ENCODE peak calls at places on chromosomes 16 and 17, in ten cellular contexts. P is H9, X is foreskin fibroblast, Z is OCI-LY7, B is glutamatergic neuron, R is A549, D is MM.1S, F is transverse colon, O is cardiac fibroblast, H is left ventricle myocardium inferior. T is an unnamed sample.

GRCh38 chr17:38864636-38865398 is 5.0 kb upstream of the LASP1 start:
- DNase-seq in P (peak), X (no peak), Z (no peak), B (no peak), R (peak), D (no peak), F (no peak), O (peak), H (no peak), T (no peak)

GRCh38 chr17:41775394-41776226 is 10.9 kb downstream of the JUP start:
- DNase-seq in P (peak), X (no peak), Z (no peak), B (no peak), R (peak), D (no peak), F (peak), O (peak), H (peak), T (no peak)

GRCh38 chr16:87132361-87133014 is 184.7 kb downstream of the C16orf95 start:
- DNase-seq in P (no peak), X (peak), Z (no peak), B (no peak), R (no peak), D (no peak), F (no peak), O (peak), H (peak), T (no peak)

GRCh38 chr17:49146620-49147306 is 14.2 kb downstream of the B4GALNT2 start:
- DNase-seq in P (no peak), X (peak), Z (no peak), B (no peak), R (peak), D (no peak), F (no peak), O (peak), H (no peak), T (no peak)

GRCh38 chr16:74738134-74738541 is 36.5 kb downstream of the FA2H start:
- DNase-seq in P (no peak), X (no peak), Z (no peak), B (no peak), R (peak), D (no peak), F (peak), O (peak), H (no peak), T (no peak)

GRCh38 chr16:11089504-11090124 is 145.2 kb downstream of the CLEC16A start:
- DNase-seq in P (no peak), X (no peak), Z (no peak), B (no peak), R (no peak), D (no peak), F (peak), O (no peak), H (no peak), T (no peak)

GRCh38 chr16:2776500-2777139 is 460 bp downstream of the ELOB start:
- DNase-seq in P (no peak), X (no peak), Z (peak), B (peak), R (no peak), D (peak), F (no peak), O (no peak), H (no peak), T (no peak)

GRCh38 chr16:15988268-15989013 is 39.0 kb downstream of the ABCC1 start:
- DNase-seq in P (no peak), X (no peak), Z (no peak), B (no peak), R (no peak), D (no peak), F (no peak), O (no peak), H (no peak), T (no peak)

GRCh38 chr17:27423651-27424050 is 32.6 kb upstream of the KSR1 start:
- DNase-seq in P (no peak), X (no peak), Z (peak), B (no peak), R (no peak), D (peak), F (no peak), O (peak), H (no peak), T (no peak)

GRCh38 chr17:17448076-17448475 is 28.7 kb upstream of the MED9 start:
- DNase-seq in P (no peak), X (no peak), Z (no peak), B (no peak), R (no peak), D (no peak), F (no peak), O (no peak), H (no peak), T (no peak)

GRCh38 chr17:76307966-76308338 is at the start of gene QRICH2:
- DNase-seq in P (peak), X (no peak), Z (no peak), B (no peak), R (no peak), D (no peak), F (no peak), O (no peak), H (no peak), T (no peak)

GRCh38 chr17:41118721-41119120 is 548 bp upstream of the KRTAP4-11 start:
- DNase-seq in P (no peak), X (no peak), Z (no peak), B (no peak), R (no peak), D (no peak), F (no peak), O (no peak), H (no peak), T (no peak)

GRCh38 chr17:19718613-19719364 is 2.4 kb upstream of the SLC47A2 start:
- DNase-seq in P (peak), X (no peak), Z (no peak), B (no peak), R (peak), D (peak), F (no peak), O (no peak), H (no peak), T (no peak)

GRCh38 chr17:73980517-73980916 is 223.0 kb upstream of the RPL38 start:
- DNase-seq in P (no peak), X (no peak), Z (no peak), B (no peak), R (no peak), D (no peak), F (no peak), O (no peak), H (no peak), T (no peak)

GRCh38 chr16:88681084-88681680 is 5.1 kb downstream of the SNAI3 start:
- DNase-seq in P (peak), X (no peak), Z (peak), B (no peak), R (peak), D (peak), F (peak), O (no peak), H (no peak), T (no peak)

GRCh38 chr17:63918305-63918704 is 334 bp downstream of the GH1 start:
- DNase-seq in P (peak), X (no peak), Z (no peak), B (no peak), R (peak), D (no peak), F (no peak), O (no peak), H (no peak), T (no peak)
- TF ChIP-seq CTCF in P (peak), X (no peak), Z (no peak), B (no peak), R (no peak), D (no peak), F (no peak), O (peak), H (no peak), T (no peak)

GRCh38 chr16:64089697-64090096 is 1032.2 kb downstream of the CDH11 start:
- DNase-seq in P (peak), X (no peak), Z (peak), B (no peak), R (peak), D (peak), F (no peak), O (peak), H (no peak), T (peak)
- TF ChIP-seq CTCF in P (peak), X (peak), Z (peak), B (peak), R (peak), D (peak), F (no peak), O (peak), H (peak), T (peak)

GRCh38 chr17:58270476-58271290 is 10.1 kb downstream of the MPO start:
- DNase-seq in P (peak), X (no peak), Z (peak), B (no peak), R (no peak), D (no peak), F (no peak), O (no peak), H (no peak), T (no peak)
- TF ChIP-seq CTCF in P (peak), X (no peak), Z (peak), B (peak), R (no peak), D (peak), F (no peak), O (no peak), H (no peak), T (no peak)

DNA sequence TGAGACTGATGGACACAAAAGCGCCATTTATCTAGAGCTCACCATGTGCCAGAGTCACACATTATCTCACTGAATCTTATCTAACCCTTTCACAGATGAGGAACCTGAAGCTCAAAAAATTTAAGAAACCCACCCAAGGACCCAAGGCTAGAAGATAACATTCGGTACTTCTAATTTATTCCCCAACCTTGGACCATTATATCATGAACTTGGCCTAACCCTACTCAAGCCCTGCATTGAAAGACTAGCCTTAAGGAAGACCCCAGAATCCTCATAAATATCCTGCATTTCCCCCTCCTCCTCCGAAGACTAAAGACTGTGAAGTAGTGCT is 548 bp upstream of the DYNC1LI2 start:
- DNase-seq in P (no peak), X (no peak), Z (no peak), B (no peak), R (no peak), D (no peak), F (no peak), O (no peak), H (no peak), T (no peak)
- TF ChIP-seq CTCF in P (no peak), X (no peak), Z (peak), B (peak), R (peak), D (no peak), F (no peak), O (no peak), H (no peak), T (peak)

GRCh38 chr17:2867441-2868424 is 71.5 kb downstream of the RAP1GAP2 start:
- DNase-seq in P (peak), X (peak), Z (no peak), B (peak), R (peak), D (no peak), F (no peak), O (peak), H (no peak), T (peak)
- TF ChIP-seq CTCF in P (peak), X (no peak), Z (no peak), B (no peak), R (no peak), D (no peak), F (no peak), O (no peak), H (no peak), T (no peak)

GRCh38 chr17:79023886-79024771 is at the start of gene C1QTNF1:
- DNase-seq in P (peak), X (no peak), Z (no peak), B (peak), R (peak), D (peak), F (peak), O (peak), H (peak), T (peak)

GRCh38 chr17:79022507-79022991 is 1.4 kb upstream of the C1QTNF1 start:
- DNase-seq in P (no peak), X (no peak), Z (no peak), B (no peak), R (no peak), D (no peak), F (no peak), O (peak), H (peak), T (no peak)

GRCh38 chr17:79020631-79021301 is 3.2 kb upstream of the C1QTNF1 start:
- DNase-seq in P (no peak), X (no peak), Z (no peak), B (no peak), R (no peak), D (no peak), F (no peak), O (no peak), H (no peak), T (no peak)

GRCh38 chr17:79024901-79025737 is 1.1 kb downstream of the C1QTNF1 start:
- DNase-seq in P (no peak), X (no peak), Z (no peak), B (no peak), R (no peak), D (no peak), F (peak), O (peak), H (peak), T (no peak)

DNA sequence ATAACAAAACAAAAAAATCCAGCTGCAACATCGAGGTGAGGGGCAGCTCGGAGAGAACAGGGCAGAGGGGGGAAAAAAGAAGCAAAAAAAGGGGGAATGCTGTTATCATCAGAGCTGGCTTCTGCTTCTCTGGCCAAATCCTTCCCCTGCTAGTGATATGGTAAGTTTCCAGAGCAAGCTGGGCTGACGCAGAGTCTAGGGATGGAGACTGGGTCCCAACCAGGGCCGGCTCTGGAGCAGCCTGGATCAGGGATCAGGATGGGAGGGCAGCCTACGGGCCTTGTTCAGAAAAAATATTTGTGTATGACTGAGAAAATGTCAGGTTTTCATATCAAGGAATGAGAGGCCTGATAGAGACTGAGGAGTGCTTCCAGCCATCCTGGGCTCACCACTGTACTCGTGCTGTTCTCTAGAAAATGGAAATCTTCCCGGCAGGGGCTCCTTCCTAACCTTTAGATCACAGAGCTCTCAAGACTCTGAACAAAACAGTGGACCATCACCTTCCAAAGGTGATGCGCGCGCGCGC is 726 bp upstream of the C1QTNF1 start:
- DNase-seq in P (no peak), X (no peak), Z (no peak), B (no peak), R (no peak), D (no peak), F (peak), O (no peak), H (no peak), T (no peak)
- TF ChIP-seq CTCF in P (no peak), X (no peak), Z (no peak), B (no peak), R (no peak), D (no peak), F (no peak), O (no peak), H (no peak), T (no peak)

GRCh38 chr17:82128287-82128686 is 30.3 kb upstream of the FASN start:
- DNase-seq in P (no peak), X (no peak), Z (no peak), B (no peak), R (no peak), D (no peak), F (no peak), O (no peak), H (no peak), T (no peak)

GRCh38 chr17:82127704-82128103 is 29.7 kb upstream of the FASN start:
- DNase-seq in P (no peak), X (no peak), Z (no peak), B (peak), R (no peak), D (no peak), F (no peak), O (no peak), H (no peak), T (no peak)

GRCh38 chr17:82127315-82127595 is 29.2 kb upstream of the FASN start:
- DNase-seq in P (no peak), X (no peak), Z (no peak), B (no peak), R (no peak), D (no peak), F (no peak), O (no peak), H (no peak), T (no peak)

GRCh38 chr17:82126479-82127314 is 28.7 kb upstream of the FASN start:
- DNase-seq in P (no peak), X (no peak), Z (peak), B (no peak), R (no peak), D (no peak), F (peak), O (no peak), H (no peak), T (no peak)

DNA sequence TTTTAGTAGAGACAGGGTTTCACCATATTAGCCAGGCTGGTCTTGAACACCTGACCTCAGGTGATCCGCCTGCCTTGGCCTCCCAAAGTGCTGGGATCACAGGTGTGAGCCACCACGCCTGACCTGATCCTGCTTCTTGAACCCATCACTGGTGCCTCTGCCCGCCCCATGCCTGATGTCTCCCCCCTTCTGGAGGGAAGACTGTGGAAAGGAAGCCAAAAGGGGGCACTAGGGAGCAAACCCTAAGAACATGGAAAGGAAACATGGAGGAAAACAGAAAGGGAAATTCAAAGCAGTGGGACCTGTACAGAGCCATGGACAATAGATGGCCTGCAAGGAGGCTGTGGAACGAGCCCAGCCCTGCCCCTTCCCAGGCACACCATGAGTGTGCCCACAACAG is 31.1 kb upstream of the FASN start:
- DNase-seq in P (no peak), X (no peak), Z (no peak), B (no peak), R (no peak), D (no peak), F (no peak), O (peak), H (no peak), T (no peak)
- TF ChIP-seq CTCF in P (peak), X (peak), Z (peak), B (no peak), R (no peak), D (peak), F (no peak), O (peak), H (no peak), T (no peak)

DNA sequence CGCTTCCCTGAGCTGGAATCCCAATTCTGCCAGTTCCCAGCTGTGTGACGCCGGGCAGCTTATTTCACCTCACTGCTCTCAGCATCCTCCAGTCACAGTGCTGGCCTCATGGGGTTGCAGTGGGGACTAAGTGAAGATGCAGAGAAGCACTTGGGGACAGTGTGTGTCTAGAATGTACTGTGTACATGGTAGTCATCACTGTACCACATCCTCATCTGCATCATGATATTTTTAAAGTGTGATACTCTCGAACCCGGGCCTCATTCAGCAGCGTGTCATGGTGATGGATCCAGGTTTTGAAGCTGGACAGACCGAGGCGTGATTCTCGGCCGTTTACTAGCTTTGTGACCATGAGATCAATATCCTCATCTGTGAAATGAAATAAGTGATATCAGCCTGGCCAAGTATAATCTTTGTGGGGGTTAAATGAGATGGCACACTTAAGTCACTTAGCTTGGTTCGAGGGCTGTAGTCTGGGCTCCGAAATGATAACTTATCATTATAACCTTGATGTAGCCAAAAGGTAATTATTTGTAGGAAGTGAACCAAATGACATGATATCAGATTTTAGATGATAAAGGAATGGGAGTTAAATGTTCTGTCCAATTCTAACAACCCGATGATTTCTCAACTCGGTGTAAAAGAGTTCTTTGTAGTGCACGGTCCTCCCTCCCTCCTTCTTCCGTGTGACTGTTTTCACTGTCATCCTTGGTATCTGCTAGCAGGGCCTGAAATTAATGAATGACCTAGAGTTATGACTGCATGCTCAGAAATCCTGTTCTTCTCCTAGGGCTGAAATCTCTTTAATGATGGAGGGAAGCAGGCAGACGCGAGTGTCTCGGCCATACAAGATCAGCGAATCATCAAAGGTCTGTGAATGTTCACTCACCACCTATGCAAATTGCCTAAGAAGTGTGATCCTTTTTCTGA is 2.0 kb downstream of the KLHL36 start:
- DNase-seq in P (no peak), X (peak), Z (no peak), B (no peak), R (peak), D (no peak), F (no peak), O (peak), H (no peak), T (no peak)
- TF ChIP-seq CTCF in P (no peak), X (no peak), Z (no peak), B (no peak), R (no peak), D (no peak), F (no peak), O (no peak), H (no peak), T (no peak)

GRCh38 chr17:44219126-44219635 is 294 bp downstream of the UBTF start:
- DNase-seq in P (peak), X (peak), Z (peak), B (peak), R (peak), D (peak), F (peak), O (peak), H (peak), T (peak)
- TF ChIP-seq CTCF in P (peak), X (no peak), Z (no peak), B (peak), R (no peak), D (peak), F (peak), O (peak), H (peak), T (no peak)

GRCh38 chr17:7308625-7309433 is 1.4 kb downstream of the EIF5A start:
- DNase-seq in P (peak), X (peak), Z (peak), B (peak), R (peak), D (peak), F (peak), O (peak), H (peak), T (peak)

GRCh38 chr17:7306911-7307685 is at the start of gene EIF5A:
- DNase-seq in P (peak), X (peak), Z (peak), B (peak), R (peak), D (peak), F (peak), O (peak), H (peak), T (peak)

GRCh38 chr17:7309628-7310027 is 2.2 kb downstream of the EIF5A start:
- DNase-seq in P (no peak), X (no peak), Z (no peak), B (no peak), R (no peak), D (no peak), F (no peak), O (no peak), H (no peak), T (no peak)

GRCh38 chr17:7307686-7308624 is 527 bp downstream of the EIF5A start:
- DNase-seq in P (peak), X (peak), Z (peak), B (peak), R (peak), D (peak), F (peak), O (peak), H (peak), T (peak)

DNA sequence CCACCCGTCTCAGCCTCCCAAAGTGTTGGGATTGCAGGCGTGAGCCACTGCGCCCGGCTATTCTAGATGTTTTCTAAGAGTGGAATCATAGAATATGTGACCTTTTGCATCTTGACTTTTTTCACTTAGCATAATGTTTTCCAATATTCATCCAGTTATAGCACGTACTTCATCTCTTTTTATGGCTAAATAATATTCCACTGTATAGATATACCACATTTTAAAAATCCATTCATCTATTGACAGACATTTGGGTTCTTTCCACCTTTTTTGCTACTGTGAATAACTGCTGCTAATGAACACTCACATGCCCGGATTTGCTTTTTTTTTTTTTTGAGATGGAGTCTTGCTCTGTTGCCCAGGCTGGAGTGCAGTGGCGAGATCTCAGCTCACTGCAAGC is 3.2 kb upstream of the EIF5A start:
- DNase-seq in P (no peak), X (no peak), Z (no peak), B (no peak), R (no peak), D (no peak), F (no peak), O (no peak), H (no peak), T (no peak)
- TF ChIP-seq CTCF in P (no peak), X (no peak), Z (no peak), B (no peak), R (no peak), D (no peak), F (no peak), O (no peak), H (no peak), T (no peak)